ENCODE peak calls at places on chromosomes 5 and 9, in five cellular contexts. One of them, this sample, is unnamed.

GRCh38 chr5:150163547-150164059 is 3.0 kb upstream of the CDX1 start:
- DNase-seq in brain microvascular endothelial cell: no peak
- DNase-seq in tibial nerve: peak
- DNase-seq in hepatocyte: no peak
- DNase-seq in CD8-positive, alpha-beta T cell: no peak
- DNase-seq in this sample: no peak

GRCh38 chr5:98975223-98975622 is 46.4 kb upstream of the CHD1 start:
- DNase-seq in brain microvascular endothelial cell: no peak
- DNase-seq in tibial nerve: no peak
- DNase-seq in hepatocyte: peak
- DNase-seq in CD8-positive, alpha-beta T cell: no peak
- DNase-seq in this sample: peak

GRCh38 chr9:70902705-70903131 is 218.7 kb downstream of the TRPM3 start:
- DNase-seq in tibial nerve: peak
- DNase-seq in CD8-positive, alpha-beta T cell: no peak
- DNase-seq in brain microvascular endothelial cell: peak
- DNase-seq in hepatocyte: peak
- DNase-seq in this sample: peak

GRCh38 chr5:141127305-141127704 is 5.7 kb downstream of the PCDHB4 start:
- DNase-seq in tibial nerve: no peak
- DNase-seq in brain microvascular endothelial cell: no peak
- DNase-seq in hepatocyte: no peak
- DNase-seq in CD8-positive, alpha-beta T cell: no peak
- DNase-seq in this sample: no peak

GRCh38 chr9:113156880-113157279 is 6.1 kb downstream of the SLC31A2 start:
- DNase-seq in CD8-positive, alpha-beta T cell: no peak
- DNase-seq in tibial nerve: no peak
- DNase-seq in hepatocyte: no peak
- DNase-seq in brain microvascular endothelial cell: no peak
- DNase-seq in this sample: no peak

GRCh38 chr5:132979367-132979935 is 16.0 kb upstream of the AFF4 start:
- DNase-seq in hepatocyte: no peak
- DNase-seq in tibial nerve: no peak
- DNase-seq in CD8-positive, alpha-beta T cell: no peak
- DNase-seq in brain microvascular endothelial cell: no peak
- DNase-seq in this sample: no peak

GRCh38 chr9:85647571-85647970 is 94.2 kb downstream of the AGTPBP1 start:
- DNase-seq in tibial nerve: no peak
- DNase-seq in CD8-positive, alpha-beta T cell: no peak
- DNase-seq in hepatocyte: no peak
- DNase-seq in brain microvascular endothelial cell: no peak
- DNase-seq in this sample: no peak

GRCh38 chr5:10632110-10632903 is 68.4 kb downstream of the ANKRD33B start:
- DNase-seq in hepatocyte: no peak
- DNase-seq in CD8-positive, alpha-beta T cell: peak
- DNase-seq in brain microvascular endothelial cell: peak
- DNase-seq in tibial nerve: no peak
- DNase-seq in this sample: no peak

GRCh38 chr5:37842048-37842447 is 2.2 kb upstream of the GDNF start:
- DNase-seq in tibial nerve: no peak
- DNase-seq in CD8-positive, alpha-beta T cell: no peak
- DNase-seq in brain microvascular endothelial cell: no peak
- DNase-seq in hepatocyte: no peak
- DNase-seq in this sample: no peak

GRCh38 chr5:138725153-138725884 is 27.9 kb upstream of the CTNNA1 start:
- DNase-seq in hepatocyte: peak
- DNase-seq in tibial nerve: peak
- DNase-seq in brain microvascular endothelial cell: peak
- DNase-seq in CD8-positive, alpha-beta T cell: no peak
- DNase-seq in this sample: peak

GRCh38 chr5:148162038-148162437 is 6.3 kb upstream of the SPINK14 start:
- DNase-seq in CD8-positive, alpha-beta T cell: no peak
- DNase-seq in hepatocyte: no peak
- DNase-seq in brain microvascular endothelial cell: no peak
- DNase-seq in tibial nerve: no peak
- DNase-seq in this sample: no peak

GRCh38 chr9:70257991-70258691 is 637 bp upstream of the SMC5 start:
- DNase-seq in CD8-positive, alpha-beta T cell: no peak
- DNase-seq in tibial nerve: peak
- DNase-seq in hepatocyte: peak
- DNase-seq in brain microvascular endothelial cell: peak
- DNase-seq in this sample: no peak

GRCh38 chr5:126003309-126003708 is 419.9 kb upstream of the GRAMD2B start:
- DNase-seq in hepatocyte: peak
- DNase-seq in CD8-positive, alpha-beta T cell: no peak
- DNase-seq in tibial nerve: peak
- DNase-seq in brain microvascular endothelial cell: peak
- DNase-seq in this sample: no peak

GRCh38 chr5:151219789-151220188 is 4.1 kb downstream of the CCDC69 start:
- DNase-seq in hepatocyte: no peak
- DNase-seq in tibial nerve: no peak
- DNase-seq in CD8-positive, alpha-beta T cell: no peak
- DNase-seq in brain microvascular endothelial cell: no peak
- DNase-seq in this sample: no peak
- TF ChIP-seq CTCF in hepatocyte: no peak
- TF ChIP-seq CTCF in tibial nerve: no peak
- TF ChIP-seq CTCF in CD8-positive, alpha-beta T cell: no peak
- TF ChIP-seq CTCF in brain microvascular endothelial cell: peak
- TF ChIP-seq CTCF in this sample: no peak

GRCh38 chr5:44862808-44863207 is 54.1 kb downstream of the MRPS30 start:
- DNase-seq in CD8-positive, alpha-beta T cell: no peak
- DNase-seq in brain microvascular endothelial cell: no peak
- DNase-seq in hepatocyte: no peak
- DNase-seq in tibial nerve: no peak
- DNase-seq in this sample: no peak
- TF ChIP-seq CTCF in CD8-positive, alpha-beta T cell: no peak
- TF ChIP-seq CTCF in brain microvascular endothelial cell: peak
- TF ChIP-seq CTCF in hepatocyte: peak
- TF ChIP-seq CTCF in tibial nerve: no peak
- TF ChIP-seq CTCF in this sample: peak

GRCh38 chr9:137305060-137305787 is 3.2 kb upstream of the NRARP start:
- DNase-seq in CD8-positive, alpha-beta T cell: peak
- DNase-seq in brain microvascular endothelial cell: peak
- DNase-seq in tibial nerve: no peak
- DNase-seq in hepatocyte: peak
- DNase-seq in this sample: no peak
- TF ChIP-seq CTCF in CD8-positive, alpha-beta T cell: no peak
- TF ChIP-seq CTCF in brain microvascular endothelial cell: peak
- TF ChIP-seq CTCF in tibial nerve: no peak
- TF ChIP-seq CTCF in hepatocyte: no peak
- TF ChIP-seq CTCF in this sample: no peak

DNA sequence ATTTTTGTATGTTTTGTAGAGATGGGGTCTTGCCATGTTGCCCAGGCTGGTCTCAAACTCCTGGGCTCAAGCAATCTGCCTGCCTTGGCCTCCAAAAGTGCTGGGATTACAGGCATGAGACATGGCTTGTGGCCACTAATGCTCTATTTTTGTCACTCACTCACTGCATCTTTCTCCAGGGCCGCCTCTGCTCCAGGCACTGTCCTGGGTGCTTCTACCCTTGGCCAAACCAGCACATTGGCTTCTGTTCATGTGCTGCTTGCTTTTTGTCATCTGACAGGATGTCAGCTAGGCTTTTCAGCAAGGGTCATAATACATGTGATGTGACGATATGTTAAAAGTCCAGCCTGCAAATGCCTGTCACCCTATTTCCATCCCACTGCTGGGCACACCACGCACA is 3.2 kb downstream of the ODF2 start:
- DNase-seq in brain microvascular endothelial cell: no peak
- DNase-seq in tibial nerve: no peak
- DNase-seq in CD8-positive, alpha-beta T cell: no peak
- DNase-seq in hepatocyte: no peak
- DNase-seq in this sample: no peak
- TF ChIP-seq CTCF in brain microvascular endothelial cell: no peak
- TF ChIP-seq CTCF in tibial nerve: no peak
- TF ChIP-seq CTCF in CD8-positive, alpha-beta T cell: no peak
- TF ChIP-seq CTCF in hepatocyte: no peak
- TF ChIP-seq CTCF in this sample: no peak

DNA sequence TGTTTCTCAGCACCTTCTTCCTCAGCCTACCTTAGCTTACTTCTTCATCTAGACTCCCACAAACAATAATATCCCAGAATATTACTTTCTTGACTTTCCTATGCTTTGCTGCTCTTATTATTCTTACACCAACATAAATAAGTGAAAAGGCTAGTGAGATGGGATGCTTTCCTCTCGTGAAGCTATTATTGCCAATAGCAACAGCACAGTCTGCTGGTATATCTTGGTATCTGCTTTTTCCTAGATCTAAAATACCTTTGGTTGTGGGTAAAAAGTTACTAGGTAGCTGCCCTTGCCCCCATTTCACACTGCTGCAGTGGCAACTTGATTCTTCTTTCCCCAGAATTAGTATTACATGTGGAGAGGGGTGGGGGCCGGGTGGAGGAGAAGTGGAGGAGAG is 26.1 kb upstream of the GLIPR2 start:
- DNase-seq in hepatocyte: no peak
- DNase-seq in CD8-positive, alpha-beta T cell: no peak
- DNase-seq in brain microvascular endothelial cell: no peak
- DNase-seq in tibial nerve: no peak
- DNase-seq in this sample: no peak
- TF ChIP-seq CTCF in hepatocyte: peak
- TF ChIP-seq CTCF in CD8-positive, alpha-beta T cell: no peak
- TF ChIP-seq CTCF in brain microvascular endothelial cell: peak
- TF ChIP-seq CTCF in tibial nerve: no peak
- TF ChIP-seq CTCF in this sample: no peak